ENCODE peak calls at places on chromosomes 16 and 17, in five cellular contexts. R is upper lobe of left lung, P is GM12878, K is HepG2, U is K562. S is an unnamed sample.
A peak's percentile ranks its signal among the peaks of the same experiment; 100 is the strongest.

GRCh38 chr17:2202996-2203575 is 100.5 kb downstream of the SMG6 start:
- ATAC-seq in R (no peak), P (no peak), K (no peak), U (no peak), S (no peak)

GRCh38 chr16:71327720-71328119 is 30.8 kb upstream of the CALB2 start:
- ATAC-seq in R (no peak), P (no peak), K (no peak), U (no peak), S (no peak)

GRCh38 chr17:6366144-6366755 is 68.7 kb downstream of the AIPL1 start:
- ATAC-seq in R (no peak), P (no peak), K (no peak), U (no peak), S (no peak)

GRCh38 chr17:14752007-14752406 is 451.1 kb downstream of the HS3ST3B1 start:
- ATAC-seq in R (no peak), P (no peak), K (no peak), U (no peak), S (no peak)

GRCh38 chr16:85734311-85735017 is 16.4 kb downstream of the C16orf74 start:
- ATAC-seq in R (no peak), P (no peak), K (peak; percentile 31), U (no peak), S (no peak)

GRCh38 chr16:321532-321931 is 31.0 kb downstream of the AXIN1 start:
- ATAC-seq in R (no peak), P (no peak), K (no peak), U (no peak), S (no peak)

GRCh38 chr17:19744492-19744891 is 3.6 kb downstream of the ALDH3A1 start:
- ATAC-seq in R (no peak), P (peak; percentile 53), K (no peak), U (no peak), S (peak; percentile 44)

GRCh38 chr17:35683588-35683987 is 47.9 kb upstream of the RASL10B start:
- ATAC-seq in R (no peak), P (no peak), K (no peak), U (no peak), S (no peak)

GRCh38 chr16:68969338-68969737 is 126.0 kb downstream of the TANGO6 start:
- ATAC-seq in R (no peak), P (no peak), K (no peak), U (no peak), S (no peak)

GRCh38 chr16:1089439-1089821 is 6.6 kb downstream of the C1QTNF8 start:
- ATAC-seq in R (no peak), P (no peak), K (peak; percentile 42), U (no peak), S (peak; percentile 20)

GRCh38 chr17:82686366-82687324 is 11.9 kb downstream of the RAB40B start:
- ATAC-seq in R (peak; percentile 43), P (no peak), K (no peak), U (no peak), S (no peak)

GRCh38 chr17:82765357-82765756 is 13.5 kb downstream of the TBCD start:
- ATAC-seq in R (no peak), P (no peak), K (no peak), U (no peak), S (no peak)

GRCh38 chr17:37546242-37546641 is 56.6 kb downstream of the DUSP14 start:
- ATAC-seq in R (no peak), P (no peak), K (no peak), U (no peak), S (no peak)

GRCh38 chr17:44283374-44284023 is 15.6 kb upstream of the SLC4A1 start:
- ATAC-seq in R (no peak), P (no peak), K (no peak), U (no peak), S (no peak)

DNA sequence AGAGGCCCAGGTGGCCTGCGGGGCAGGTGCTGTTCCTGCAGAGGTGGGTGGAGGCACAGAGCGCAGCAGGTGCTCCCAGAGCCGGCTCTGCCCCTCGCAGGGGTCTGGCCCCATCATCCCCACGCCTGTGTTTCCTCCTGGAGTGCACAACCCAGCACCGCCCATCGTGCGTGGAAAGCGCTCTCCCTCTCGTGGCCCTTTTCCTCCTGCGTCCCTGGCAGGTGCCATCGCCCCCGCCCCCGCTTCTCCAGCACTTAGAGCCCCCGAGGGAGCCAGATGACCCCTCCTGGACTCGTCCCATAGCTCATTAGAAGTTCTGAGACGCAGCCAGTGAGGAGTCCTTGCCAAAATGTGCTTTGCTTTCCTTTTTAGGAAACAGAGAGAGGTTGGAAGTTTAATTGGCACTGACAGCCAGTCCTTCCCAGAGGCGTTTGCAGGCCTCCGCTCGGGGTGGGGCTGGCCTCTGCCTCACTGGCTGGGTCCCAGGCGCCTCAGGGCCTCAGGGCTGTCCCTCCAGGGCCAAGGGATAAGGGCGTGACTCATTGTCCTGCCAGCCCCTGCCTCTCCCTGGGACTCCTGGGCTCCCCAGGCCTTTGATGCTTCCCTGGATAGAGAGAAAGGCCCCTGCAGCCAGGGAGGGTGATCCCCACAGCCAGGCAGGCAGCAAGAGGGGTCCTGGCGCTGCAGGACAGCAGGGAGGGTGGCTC is 32.2 kb upstream of the CHMP6 start:
- ATAC-seq in R (peak; percentile 56), P (no peak), K (no peak), U (no peak), S (peak; percentile 94)
- TF ChIP-seq EP300 in R (no peak), P (no peak), K (no peak), U (no peak), S (peak; percentile 16)

GRCh38 chr17:80692931-80693467 is 148.4 kb downstream of the RPTOR start:
- ATAC-seq in R (no peak), P (no peak), K (no peak), U (no peak), S (no peak)
- TF ChIP-seq CTCF in R (no peak), P (no peak), K (no peak), U (no peak), S (no peak)

DNA sequence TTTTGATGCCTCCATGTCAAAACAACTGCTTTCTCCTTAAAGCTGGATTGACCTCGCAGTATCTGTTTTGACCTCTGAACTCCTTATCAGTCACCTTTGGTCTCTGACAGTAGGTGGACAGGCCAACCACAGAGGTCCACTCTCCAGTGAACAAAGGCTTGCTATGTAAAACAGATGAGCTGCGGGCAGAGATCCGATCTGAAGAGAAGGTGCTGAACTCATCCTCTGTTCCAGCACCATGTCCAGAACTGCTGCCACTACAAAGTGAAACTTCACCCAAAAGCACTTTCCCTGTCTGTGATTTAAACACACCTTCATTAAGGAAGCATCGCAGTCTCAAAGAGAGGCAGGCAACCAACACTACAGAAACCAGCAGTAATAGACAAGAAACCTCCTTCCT is 117.3 kb upstream of the CORO6 start:
- ATAC-seq in R (no peak), P (no peak), K (peak; percentile 94), U (no peak), S (no peak)
- TF ChIP-seq POLR2AphosphoS5 in R (no peak), P (no peak), K (no peak), U (no peak), S (no peak)

DNA sequence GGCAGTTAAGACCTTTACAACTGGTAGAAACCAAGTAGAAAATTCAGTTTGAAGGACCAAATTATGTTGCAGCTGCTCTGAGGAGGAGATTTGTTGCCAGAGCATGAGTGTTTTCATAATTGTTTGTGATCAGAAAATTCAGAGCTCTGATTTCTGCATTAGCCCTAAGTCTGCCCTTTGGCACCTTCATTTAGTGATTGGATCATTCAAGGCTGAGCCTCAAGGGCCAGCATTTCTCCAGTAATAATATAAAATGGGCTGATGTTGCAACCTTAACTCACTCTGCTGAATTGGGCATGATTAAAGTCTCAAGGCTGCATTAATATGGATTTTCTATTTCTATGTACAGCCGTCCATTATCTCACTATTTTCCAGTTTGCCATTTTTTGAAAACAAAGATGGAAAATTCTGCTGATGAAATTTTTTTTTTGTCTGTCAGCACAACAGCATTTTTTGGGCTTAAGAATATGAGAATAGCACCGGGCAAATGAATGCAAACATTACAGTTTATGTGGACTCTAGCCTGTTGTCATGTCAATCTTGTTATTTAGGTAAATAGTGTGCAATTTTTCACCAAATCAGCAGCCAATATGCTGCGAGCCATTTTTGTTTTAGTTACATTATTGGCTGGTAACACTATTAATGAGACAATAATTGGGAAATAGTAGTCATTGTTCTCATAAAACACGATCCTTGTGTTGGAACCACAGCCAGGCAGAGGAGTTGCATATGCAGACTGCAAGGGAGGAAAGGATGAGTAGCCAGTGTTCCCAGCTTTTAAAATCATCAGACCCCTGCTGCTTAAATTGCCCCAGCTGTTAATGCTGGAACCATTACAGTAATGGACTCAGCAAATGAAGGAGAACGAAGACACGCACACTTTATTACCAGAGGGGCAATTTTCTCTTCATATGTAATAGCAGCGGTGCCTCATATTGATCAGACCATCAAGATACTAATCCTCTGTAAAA is 10.4 kb downstream of the FTO start:
- ATAC-seq in R (no peak), P (no peak), K (no peak), U (no peak), S (no peak)
- TF ChIP-seq EP300 in R (no peak), P (no peak), K (no peak), U (no peak), S (no peak)

GRCh38 chr17:63433746-63434591 is 12.1 kb downstream of the CYB561 start:
- ATAC-seq in R (no peak), P (no peak), K (no peak), U (peak; percentile 4), S (peak; percentile 88)

GRCh38 chr17:63436523-63437110 is 9.5 kb downstream of the CYB561 start:
- ATAC-seq in R (no peak), P (no peak), K (no peak), U (no peak), S (no peak)

GRCh38 chr17:63437287-63438091 is 8.6 kb downstream of the CYB561 start:
- ATAC-seq in R (no peak), P (no peak), K (no peak), U (peak; percentile 40), S (no peak)

GRCh38 chr17:63434951-63435571 is 11.0 kb downstream of the CYB561 start:
- ATAC-seq in R (peak; percentile 83), P (no peak), K (no peak), U (no peak), S (no peak)

GRCh38 chr17:63435681-63436522 is 10.2 kb downstream of the CYB561 start:
- ATAC-seq in R (peak; percentile 2), P (peak; percentile 71), K (peak; percentile 11), U (no peak), S (no peak)
- TF ChIP-seq CTCF in R (no peak), P (no peak), K (peak; percentile 47), U (no peak), S (no peak)

GRCh38 chr16:3020604-3021448 is 658 bp downstream of the TNFRSF12A start:
- ATAC-seq in R (peak; percentile 82), P (peak; percentile 1), K (peak; percentile 53), U (peak; percentile 32), S (peak; percentile 60)
- TF ChIP-seq POLR2AphosphoS5 in R (peak; percentile 68), P (no peak), K (no peak), U (peak; percentile 28), S (peak; percentile 97)

GRCh38 chr16:64878964-64879363 is 242.9 kb downstream of the CDH11 start:
- ATAC-seq in R (no peak), P (no peak), K (no peak), U (no peak), S (no peak)
- TF ChIP-seq EP300 in R (no peak), P (no peak), K (no peak), U (no peak), S (no peak)

DNA sequence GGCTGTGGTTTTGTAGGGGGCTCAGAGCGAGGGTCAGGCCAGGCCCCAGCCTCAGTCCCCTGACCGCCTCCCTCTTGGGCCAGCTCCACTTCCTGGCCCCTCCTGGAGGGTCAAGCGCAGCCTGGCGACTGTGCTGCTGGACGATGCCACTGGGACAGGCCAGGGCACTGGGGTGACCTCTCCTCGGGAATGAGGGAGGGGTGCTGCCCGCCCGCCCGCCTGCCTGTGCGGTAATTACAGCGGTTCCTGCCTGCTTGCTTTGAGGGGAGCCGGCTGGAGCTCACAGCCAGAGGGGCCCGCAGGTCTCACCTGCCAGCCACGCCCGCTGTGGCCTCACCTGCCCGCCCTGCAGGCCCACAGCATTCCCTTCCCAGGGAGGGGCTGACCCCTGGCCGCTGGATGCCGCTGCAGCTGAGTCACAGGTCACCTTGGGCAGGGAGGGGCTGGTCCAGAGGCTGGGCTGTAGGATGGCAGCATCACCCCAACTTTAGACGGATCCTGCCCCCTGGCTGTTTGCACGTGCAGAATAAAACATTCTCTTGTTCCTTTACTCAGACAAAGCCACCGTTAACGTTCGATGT is 76.7 kb upstream of the CBX4 start:
- ATAC-seq in R (peak; percentile 70), P (peak; percentile 33), K (peak; percentile 31), U (peak; percentile 90), S (no peak)
- TF ChIP-seq CTCF in R (peak; percentile 9), P (peak; percentile 28), K (peak; percentile 77), U (peak; percentile 72), S (no peak)

S was measured in gastroesophageal sphincter.